ENCODE peak calls at places on chromosomes 1 and 21, in nine cellular contexts. G is heart right ventricle; Q is RWPE1; Z is HCT116; A is A549; I is CD8-positive, alpha-beta T cell; L is cardiac muscle cell; S is GM23248; U is psoas muscle. B is an unnamed sample.

GRCh38 chr1:69861641-69862040 is 293.9 kb downstream of the LRRC7 start:
- DNase-seq in I (no peak), S (no peak), Q (no peak), A (no peak), G (no peak), U (no peak), L (no peak), Z (no peak), B (no peak)

GRCh38 chr1:116164056-116164889 is 53.1 kb downstream of the MAB21L3 start:
- DNase-seq in I (no peak), L (peak), A (no peak), Z (no peak), Q (no peak), S (peak), U (peak), G (peak), B (no peak)

GRCh38 chr1:167825419-167826079 is 88.4 kb downstream of the ADCY10 start:
- DNase-seq in Z (no peak), G (no peak), Q (no peak), L (no peak), I (no peak), S (no peak), U (no peak), A (no peak), B (no peak)

GRCh38 chr1:25515033-25515432 is 28.4 kb upstream of the LDLRAP1 start:
- DNase-seq in U (no peak), Q (no peak), I (no peak), A (no peak), Z (no peak), S (no peak), G (no peak), L (no peak), B (no peak)

GRCh38 chr1:204558467-204558866 is 42.3 kb downstream of the MDM4 start:
- DNase-seq in U (no peak), G (no peak), L (no peak), Q (no peak), I (no peak), S (no peak), A (no peak), Z (no peak), B (no peak)

GRCh38 chr1:26696645-26697440 is 1.0 kb downstream of the ARID1A start:
- DNase-seq in L (no peak), Q (no peak), S (peak), G (peak), U (peak), A (no peak), I (peak), Z (no peak), B (peak)

GRCh38 chr1:41371630-41372599 is 10.7 kb downstream of the FOXO6 start:
- DNase-seq in G (peak), I (no peak), Z (no peak), Q (no peak), L (no peak), S (no peak), A (no peak), U (peak), B (no peak)

GRCh38 chr1:119101563-119101962 is 38.9 kb downstream of the WARS2 start:
- DNase-seq in I (no peak), A (no peak), U (no peak), G (no peak), Z (no peak), S (peak), L (peak), Q (no peak), B (no peak)

GRCh38 chr21:41940431-41940830 is 13.4 kb downstream of the C2CD2 start:
- DNase-seq in A (no peak), S (no peak), I (no peak), Z (no peak), U (no peak), L (no peak), G (no peak), Q (no peak), B (no peak)

GRCh38 chr1:86913399-86913895 is 479 bp downstream of the SELENOF start:
- DNase-seq in S (peak), Q (no peak), G (no peak), Z (no peak), U (no peak), A (no peak), L (peak), I (no peak), B (no peak)

GRCh38 chr21:36754241-36754881 is 55.4 kb downstream of the SIM2 start:
- DNase-seq in Q (no peak), U (no peak), G (no peak), L (peak), I (no peak), Z (no peak), S (no peak), A (no peak), B (no peak)

GRCh38 chr1:4734791-4735190 is 80.4 kb downstream of the AJAP1 start:
- DNase-seq in Q (no peak), A (no peak), U (no peak), Z (no peak), G (no peak), L (no peak), S (no peak), I (no peak), B (no peak)

GRCh38 chr1:218336353-218336752 is 8.8 kb upstream of the TGFB2 start:
- DNase-seq in A (no peak), I (no peak), U (no peak), L (no peak), S (peak), Z (no peak), G (no peak), Q (no peak), B (no peak)

DNA sequence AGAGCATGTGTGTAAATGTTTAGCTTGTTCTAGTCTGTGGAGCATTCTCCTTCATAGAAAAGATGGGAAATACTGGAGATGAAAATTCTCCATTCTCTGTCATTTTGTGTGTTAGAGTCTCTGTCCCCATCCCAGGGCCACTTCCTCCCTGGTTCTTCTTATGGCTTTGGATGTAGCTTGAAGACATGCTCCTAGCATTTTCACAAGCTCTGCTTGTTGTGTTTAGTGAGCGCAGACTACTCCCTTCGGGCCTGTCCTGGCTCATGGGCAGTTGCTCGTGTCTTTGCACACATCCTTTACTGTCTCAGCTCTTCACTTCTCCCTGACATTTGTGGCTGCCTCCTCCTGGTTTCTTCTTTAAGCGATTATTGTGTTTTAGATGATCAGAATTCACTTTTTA is 30.4 kb downstream of the MAPKAPK2 start:
- DNase-seq in Q (no peak), U (no peak), S (no peak), A (no peak), I (no peak), G (no peak), L (no peak), Z (no peak), B (no peak)
- H3K27ac ChIP-seq in Q (no peak), U (peak), S (peak), A (peak), I (no peak), G (peak), L (peak), Z (no peak), B (peak)

GRCh38 chr1:111227875-111228747 is 598 bp downstream of the CHI3L2 start:
- DNase-seq in I (no peak), Q (peak), G (no peak), A (peak), U (no peak), S (peak), Z (peak), L (peak), B (no peak)
- H3K27ac ChIP-seq in I (peak), Q (no peak), G (peak), A (peak), U (no peak), S (peak), Z (peak), L (no peak), B (no peak)

DNA sequence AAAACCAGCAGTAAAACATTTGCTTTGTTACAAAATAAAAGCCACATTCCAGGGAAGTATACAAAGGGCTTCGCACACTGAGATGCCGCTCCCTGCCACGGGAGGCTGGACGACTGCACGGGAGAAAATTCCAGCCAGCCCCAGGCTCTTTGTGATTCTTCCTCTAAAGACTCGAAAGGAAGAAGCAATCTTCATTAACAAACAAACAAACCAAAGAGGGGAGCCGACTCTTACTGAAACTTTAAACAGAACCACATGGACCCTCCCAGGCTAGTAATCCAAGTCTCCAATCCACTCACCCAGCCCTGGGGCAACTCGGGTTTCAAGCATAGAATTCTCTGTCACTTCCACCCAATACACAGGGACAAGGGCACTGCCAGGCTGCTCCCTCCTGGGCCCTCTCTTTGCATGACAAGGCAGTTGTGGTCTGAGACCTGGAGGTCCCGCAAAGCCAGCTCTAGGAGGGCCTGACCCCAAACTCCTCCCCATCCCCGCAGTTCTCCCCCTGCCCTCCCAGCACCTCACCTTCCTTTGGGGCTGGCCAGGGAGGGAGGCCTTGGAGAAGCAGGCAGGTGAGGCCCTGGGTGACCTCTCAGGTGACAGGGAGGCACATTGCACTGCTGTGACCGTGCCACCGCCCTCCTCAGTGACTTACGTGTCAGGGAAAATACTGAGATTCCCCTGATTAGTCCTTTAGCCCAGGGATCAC is 26.6 kb upstream of the COL18A1 start:
- DNase-seq in G (no peak), Z (no peak), Q (no peak), U (peak), S (peak), I (no peak), A (no peak), L (no peak), B (no peak)
- H3K27ac ChIP-seq in G (no peak), Z (no peak), Q (no peak), U (no peak), S (no peak), I (no peak), A (peak), L (no peak), B (no peak)

GRCh38 chr1:228378453-228379164 is 28.0 kb downstream of the TRIM11 start:
- DNase-seq in Q (peak), A (peak), G (peak), S (peak), Z (peak), L (peak), I (peak), U (peak), B (peak)
- H3K27ac ChIP-seq in Q (peak), A (peak), G (no peak), S (no peak), Z (peak), L (no peak), I (no peak), U (no peak), B (no peak)

GRCh38 chr1:184299076-184299790 is 87.6 kb upstream of the C1orf21 start:
- DNase-seq in S (peak), G (no peak), U (no peak), Q (no peak), I (no peak), Z (no peak), A (no peak), L (peak), B (no peak)

GRCh38 chr1:184299796-184300195 is 87.0 kb upstream of the C1orf21 start:
- DNase-seq in U (no peak), S (no peak), I (no peak), L (no peak), A (no peak), G (no peak), Z (no peak), Q (no peak), B (no peak)

GRCh38 chr1:184298321-184299052 is 88.3 kb upstream of the C1orf21 start:
- DNase-seq in L (no peak), G (no peak), I (no peak), Q (no peak), Z (no peak), S (peak), U (no peak), A (no peak), B (no peak)

GRCh38 chr1:184296466-184297243 is 90.2 kb upstream of the C1orf21 start:
- DNase-seq in L (peak), Q (no peak), S (peak), G (peak), I (no peak), Z (no peak), U (peak), A (no peak), B (no peak)

DNA sequence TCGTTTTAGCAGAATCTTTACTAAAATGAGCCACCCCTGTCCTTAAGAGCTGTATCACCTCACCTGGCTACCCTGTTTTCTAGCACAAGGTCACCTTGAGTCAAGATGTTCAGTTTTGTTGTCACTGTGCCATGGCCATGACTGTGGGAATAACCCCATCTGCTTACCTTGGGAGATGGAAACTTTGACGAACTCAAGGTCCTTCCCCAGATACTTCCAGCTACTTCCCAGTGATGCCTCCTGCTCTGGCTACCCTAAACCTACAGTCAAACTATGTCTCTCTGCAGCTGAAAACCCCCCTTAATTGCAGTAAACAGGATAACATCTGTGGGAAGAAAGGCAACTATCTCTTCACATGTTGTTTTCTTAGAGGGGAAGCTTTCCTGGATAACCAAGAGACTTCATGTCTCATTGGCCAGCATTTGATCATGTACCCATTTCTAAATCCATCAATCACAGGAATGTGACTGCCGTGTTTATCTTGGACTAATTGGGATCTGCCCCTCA is 89.5 kb upstream of the C1orf21 start:
- DNase-seq in L (no peak), I (no peak), A (no peak), U (no peak), Z (no peak), Q (no peak), G (no peak), S (no peak), B (no peak)
- H3K27ac ChIP-seq in L (peak), I (no peak), A (no peak), U (peak), Z (no peak), Q (no peak), G (peak), S (no peak), B (no peak)

DNA sequence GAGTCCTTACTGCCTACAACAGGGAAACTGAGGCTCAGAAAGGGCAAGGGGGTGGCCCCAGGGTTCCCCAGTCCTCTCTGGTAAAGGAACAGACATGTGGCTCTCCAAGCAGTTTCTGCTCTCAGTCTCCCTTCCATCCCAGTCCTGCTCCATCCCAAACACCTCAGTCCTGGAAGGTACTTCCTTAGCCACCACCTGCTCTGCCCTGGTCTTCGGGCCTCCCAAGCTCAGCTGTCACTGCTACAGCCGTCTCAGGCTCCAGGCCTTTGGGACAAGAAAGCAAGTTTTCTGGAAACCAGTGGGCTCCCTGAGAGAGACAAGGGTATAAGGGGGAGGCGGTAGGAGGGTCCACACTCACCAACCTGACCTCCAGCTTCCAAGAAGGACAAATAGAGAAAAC is 23.1 kb upstream of the ADGRB2 start:
- DNase-seq in Q (no peak), S (no peak), A (no peak), Z (no peak), I (no peak), G (no peak), L (no peak), U (no peak), B (no peak)
- H3K27ac ChIP-seq in Q (peak), S (peak), A (no peak), Z (no peak), I (no peak), G (no peak), L (no peak), U (no peak), B (peak)

B was measured in CD4-positive, alpha-beta memory T cell.